ENCODE peak calls at places on chromosomes 2 and 18, in five cellular contexts. W is CD14-positive monocyte, V is HFFc6, D is fibroblast of mammary gland, C is RWPE1. Z is an unnamed sample.

GRCh38 chr2:210224660-210225460 is at the start of gene ACADL:
- DNase-seq in V (no peak), W (no peak), D (peak), C (peak), Z (peak)

GRCh38 chr2:159904127-159904564 is 106.1 kb upstream of the CD302 start:
- DNase-seq in D (no peak), V (no peak), C (no peak), W (peak), Z (no peak)

GRCh38 chr2:149224458-149224857 is 105.9 kb upstream of the LYPD6 start:
- DNase-seq in W (no peak), C (no peak), D (no peak), V (no peak), Z (no peak)

GRCh38 chr2:173235947-173236803 is 118.5 kb upstream of the CDCA7 start:
- DNase-seq in C (no peak), W (no peak), V (no peak), D (no peak), Z (no peak)

GRCh38 chr2:236644067-236644466 is 74.4 kb downstream of the ACKR3 start:
- DNase-seq in D (no peak), V (no peak), W (no peak), C (no peak), Z (no peak)

GRCh38 chr2:109350526-109350925 is 221.5 kb downstream of the SH3RF3 start:
- DNase-seq in C (no peak), D (peak), W (peak), V (no peak), Z (no peak)

GRCh38 chr2:134926231-134926931 is 7.8 kb downstream of the CCNT2 start:
- DNase-seq in D (peak), W (no peak), C (no peak), V (no peak), Z (no peak)

GRCh38 chr2:174663572-174663971 is 66.0 kb upstream of the WIPF1 start:
- DNase-seq in V (peak), C (no peak), W (no peak), D (peak), Z (no peak)

GRCh38 chr18:36775396-36775795 is 53.4 kb downstream of the TPGS2 start:
- DNase-seq in W (no peak), D (no peak), C (no peak), V (no peak), Z (no peak)

GRCh38 chr2:66495788-66496640 is 61.1 kb downstream of the MEIS1 start:
- DNase-seq in C (peak), W (no peak), D (peak), V (peak), Z (peak)

GRCh38 chr18:43671431-43671830 is 394.1 kb upstream of the SYT4 start:
- DNase-seq in C (no peak), D (no peak), V (no peak), W (no peak), Z (no peak)

GRCh38 chr2:102357975-102358374 is 2.4 kb downstream of the IL18R1 start:
- DNase-seq in D (no peak), C (no peak), V (no peak), W (no peak), Z (no peak)

GRCh38 chr18:63363951-63364350 is 3.1 kb downstream of the KDSR start:
- DNase-seq in D (no peak), V (no peak), C (no peak), W (no peak), Z (no peak)

GRCh38 chr2:105320651-105321215 is 8.8 kb downstream of the TGFBRAP1 start:
- DNase-seq in V (no peak), W (no peak), D (peak), C (peak), Z (no peak)

GRCh38 chr2:96815326-96816126 is 542 bp upstream of the CNNM3 start:
- DNase-seq in W (no peak), D (peak), C (peak), V (peak), Z (peak)

GRCh38 chr2:38121481-38121880 is 45.5 kb upstream of the CYP1B1 start:
- DNase-seq in W (no peak), V (no peak), D (no peak), C (no peak), Z (no peak)

GRCh38 chr2:165674780-165675179 is 119.3 kb downstream of the GALNT3 start:
- DNase-seq in C (no peak), V (no peak), D (no peak), W (no peak), Z (no peak)

GRCh38 chr2:18585526-18585925 is 3.8 kb downstream of the NT5C1B start:
- DNase-seq in V (peak), D (peak), C (peak), W (no peak), Z (no peak)

GRCh38 chr2:224134003-224134734 is 95.1 kb upstream of the SERPINE2 start:
- DNase-seq in D (no peak), W (no peak), C (no peak), V (no peak), Z (no peak)

GRCh38 chr2:21118302-21118920 is 5.4 kb upstream of the TDRD15 start:
- DNase-seq in W (no peak), D (peak), V (peak), C (peak), Z (no peak)

GRCh38 chr2:158616480-158616879 is 159.7 kb downstream of the PKP4 start:
- DNase-seq in W (no peak), C (no peak), D (no peak), V (no peak), Z (no peak)

GRCh38 chr2:113877651-113878594 is 12.0 kb upstream of the ACTR3 start:
- DNase-seq in W (no peak), C (peak), V (peak), D (peak), Z (no peak)

GRCh38 chr18:55083461-55083860 is 124.2 kb upstream of the CCDC68 start:
- DNase-seq in D (peak), V (peak), W (no peak), C (no peak), Z (no peak)

GRCh38 chr2:159249955-159250723 is 36.4 kb downstream of the WDSUB1 start:
- DNase-seq in C (peak), V (peak), D (peak), W (peak), Z (peak)

GRCh38 chr2:11873346-11873745 is 126.9 kb downstream of the LPIN1 start:
- DNase-seq in W (no peak), V (no peak), C (no peak), D (no peak), Z (no peak)

GRCh38 chr2:230671117-230671516 is 41.5 kb upstream of the CAB39 start:
- DNase-seq in V (peak), D (peak), W (no peak), C (no peak), Z (no peak)

GRCh38 chr2:39618736-39619135 is 47.0 kb upstream of the TMEM178A start:
- DNase-seq in D (no peak), C (no peak), V (no peak), W (no peak), Z (no peak)

GRCh38 chr18:1034971-1035370 is 130.3 kb downstream of the ADCYAP1 start:
- DNase-seq in V (no peak), C (no peak), W (no peak), D (no peak), Z (no peak)

GRCh38 chr2:20144861-20145260 is 80.1 kb downstream of the SDC1 start:
- DNase-seq in V (no peak), D (no peak), C (no peak), W (no peak), Z (no peak)

GRCh38 chr18:32405588-32405987 is 65.1 kb downstream of the GAREM1 start:
- DNase-seq in C (no peak), W (no peak), V (no peak), D (no peak), Z (peak)

GRCh38 chr2:226652388-226652787 is 147.2 kb downstream of the IRS1 start:
- DNase-seq in D (peak), W (no peak), V (peak), C (peak), Z (no peak)

GRCh38 chr2:72896446-72896845 is 9.2 kb downstream of the SPR start:
- DNase-seq in C (no peak), D (no peak), V (no peak), W (no peak), Z (no peak)

GRCh38 chr2:152508446-152508845 is 173.5 kb downstream of the FMNL2 start:
- DNase-seq in W (no peak), V (no peak), D (peak), C (no peak), Z (no peak)

GRCh38 chr2:175574069-175574468 is 392.6 kb upstream of the ATP5MC3 start:
- DNase-seq in V (no peak), C (no peak), W (no peak), D (no peak), Z (no peak)

GRCh38 chr2:25204190-25204838 is 35.9 kb upstream of the POMC start:
- DNase-seq in W (no peak), V (no peak), D (no peak), C (no peak), Z (no peak)

GRCh38 chr18:42289526-42289925 is 334.5 kb downstream of the PIK3C3 start:
- DNase-seq in C (no peak), W (no peak), V (no peak), D (no peak), Z (no peak)

GRCh38 chr2:19358242-19359020 is at the start of gene OSR1:
- DNase-seq in W (no peak), V (peak), D (peak), C (peak), Z (peak)

GRCh38 chr2:106919012-106919411 is 33.0 kb upstream of the ST6GAL2 start:
- DNase-seq in D (no peak), C (no peak), W (no peak), V (no peak), Z (no peak)

GRCh38 chr2:105746177-105747080 is 1.7 kb downstream of the NCK2 start:
- DNase-seq in W (peak), V (no peak), C (peak), D (no peak), Z (peak)

GRCh38 chr18:51537487-51537886 is 340.0 kb upstream of the MEX3C start:
- DNase-seq in C (peak), V (no peak), D (no peak), W (no peak), Z (no peak)

DNA sequence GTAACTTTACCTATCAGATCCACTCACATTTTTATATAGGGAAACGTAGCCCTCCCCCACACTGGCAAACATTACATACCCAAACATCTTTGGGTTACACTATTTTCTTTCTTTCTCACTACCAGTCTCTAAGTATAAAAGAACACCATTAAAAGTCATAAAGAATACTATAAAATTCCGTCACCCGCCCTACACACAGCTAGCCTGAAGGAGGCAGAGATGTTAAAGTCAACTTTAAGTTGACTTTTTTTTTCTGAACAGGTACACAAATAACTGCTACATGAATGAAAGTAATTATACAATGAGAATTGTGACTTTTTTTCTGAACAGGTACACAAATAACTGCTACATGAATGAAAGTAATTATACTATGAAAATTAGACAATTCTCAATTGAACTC is 628.3 kb downstream of the NUP35 start:
- DNase-seq in C (no peak), D (no peak), W (no peak), V (no peak), Z (no peak)
- TF ChIP-seq CTCF in C (no peak), D (no peak), W (no peak), V (no peak), Z (no peak)

GRCh38 chr2:241135737-241136136 is 13.5 kb downstream of the PASK start:
- DNase-seq in W (no peak), V (no peak), D (no peak), C (no peak), Z (no peak)

GRCh38 chr2:241136661-241137260 is 12.5 kb downstream of the PASK start:
- DNase-seq in W (no peak), V (no peak), D (no peak), C (no peak), Z (no peak)

GRCh38 chr2:241136191-241136590 is 13.1 kb downstream of the PASK start:
- DNase-seq in D (no peak), C (no peak), V (no peak), W (no peak), Z (no peak)

GRCh38 chr2:241138471-241138870 is 10.8 kb downstream of the PASK start:
- DNase-seq in V (no peak), D (no peak), W (no peak), C (no peak), Z (no peak)

DNA sequence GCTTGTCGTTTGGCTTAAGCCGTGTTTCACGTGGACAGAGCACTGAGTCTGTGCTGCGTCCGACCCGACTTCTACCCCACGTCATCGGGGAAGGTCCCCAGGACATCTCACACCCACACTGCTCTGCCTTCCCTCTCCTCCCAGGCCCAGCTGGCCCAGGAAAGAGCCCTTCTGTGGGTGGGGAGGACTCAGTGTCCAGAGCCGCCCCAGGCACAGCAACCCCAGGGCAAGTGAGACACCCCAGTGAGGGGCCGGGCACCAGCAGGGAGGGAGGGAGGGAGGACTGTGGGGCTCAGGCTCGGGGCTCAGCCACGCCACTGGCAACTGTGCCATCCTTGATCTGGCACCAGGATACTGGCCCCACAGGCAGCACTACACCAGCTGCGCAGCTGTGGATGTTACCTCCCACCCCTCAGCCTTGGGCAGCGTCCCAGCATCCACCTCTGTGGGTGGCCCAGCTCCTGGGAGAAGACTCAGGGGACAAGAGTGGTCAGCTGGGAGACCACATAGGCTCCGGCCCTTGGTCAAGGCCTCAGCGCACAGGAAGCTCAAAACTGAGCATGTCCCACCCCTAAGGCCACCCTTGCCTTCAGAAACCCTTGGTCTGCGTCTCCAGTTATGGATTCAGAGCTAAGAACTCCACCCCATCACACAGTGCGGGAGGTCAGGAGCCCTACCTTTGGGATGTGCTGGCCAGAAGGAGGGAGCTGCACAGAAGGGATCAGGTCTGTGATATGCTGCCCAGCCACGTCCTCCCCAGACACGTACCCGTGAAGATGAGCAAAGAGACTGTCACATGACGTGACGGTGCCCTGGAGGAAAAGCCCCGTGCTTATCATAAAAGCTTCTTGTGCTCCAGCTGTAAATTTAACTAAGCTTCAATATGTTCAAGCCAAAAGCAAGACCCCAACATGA is 11.7 kb downstream of the PASK start:
- DNase-seq in C (no peak), V (no peak), D (no peak), W (no peak), Z (no peak)
- TF ChIP-seq CTCF in C (no peak), V (no peak), D (no peak), W (no peak), Z (no peak)

DNA sequence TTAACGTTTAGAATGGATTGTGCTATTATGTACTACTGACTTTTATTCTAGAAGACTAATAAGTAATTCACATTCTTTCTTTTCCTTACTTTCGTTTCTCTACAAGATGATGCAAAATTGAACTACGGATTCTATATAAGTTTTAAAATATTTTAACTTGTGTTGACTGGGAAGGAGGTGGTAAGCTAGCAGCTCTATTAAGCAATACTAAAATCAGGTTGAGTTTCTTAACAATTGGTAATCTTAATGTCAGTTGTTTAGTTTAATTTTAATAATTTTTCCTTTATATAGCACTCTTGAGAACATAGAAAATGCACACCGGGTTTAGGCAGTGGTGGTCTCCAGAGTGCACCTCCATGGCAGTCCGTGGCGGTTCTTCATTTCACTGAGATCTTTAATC is 215.2 kb downstream of the MCFD2 start:
- DNase-seq in C (no peak), W (no peak), V (no peak), D (no peak), Z (no peak)
- TF ChIP-seq CTCF in C (no peak), W (no peak), V (no peak), D (no peak), Z (no peak)

DNA sequence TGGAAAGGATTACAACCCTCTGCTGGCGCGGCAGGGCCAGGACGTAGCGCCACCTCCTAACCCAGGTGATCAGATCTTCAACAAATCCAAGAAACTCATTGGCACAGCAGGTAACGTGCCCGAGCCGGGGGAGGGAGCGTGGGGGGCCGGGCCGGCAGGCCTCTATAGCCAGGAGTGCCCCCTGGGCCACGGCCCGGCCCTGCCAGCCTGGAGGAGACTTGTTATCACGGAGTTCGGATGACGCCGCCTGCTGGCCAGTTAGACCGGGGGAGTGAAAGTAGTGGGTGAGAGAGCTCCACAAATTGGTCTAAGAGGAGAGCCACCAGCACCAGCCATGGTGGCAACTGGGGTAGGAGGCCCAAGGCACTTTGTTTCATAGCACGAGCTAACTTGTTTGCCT is 8.6 kb upstream of the TMEM214 start:
- DNase-seq in D (no peak), V (no peak), W (no peak), C (no peak), Z (no peak)
- TF ChIP-seq CTCF in D (no peak), V (peak), W (no peak), C (no peak), Z (no peak)

GRCh38 chr2:64586883-64587481 is 62.9 kb downstream of the AFTPH start:
- DNase-seq in D (peak), C (peak), W (no peak), V (peak), Z (no peak)
- TF ChIP-seq CTCF in D (peak), C (peak), W (peak), V (peak), Z (peak)

GRCh38 chr2:168687314-168687713 is 115.1 kb upstream of the NOSTRIN start:
- DNase-seq in W (no peak), C (no peak), D (peak), V (peak), Z (no peak)
- TF ChIP-seq CTCF in W (peak), C (peak), D (peak), V (peak), Z (peak)